ENCODE peak calls at places on chromosomes 11 and 22, in four cellular contexts. W, J, P and E are unnamed samples.
A peak's percentile ranks its signal among the peaks of the same experiment; 100 is the strongest.

GRCh38 chr22:49334976-49335375 is 492.7 kb downstream of the BRD1 start:
- DNase-seq in P (no peak), J (no peak), W (no peak), E (no peak)

GRCh38 chr11:82942376-82942775 is 40.8 kb downstream of the DDIAS start:
- DNase-seq in J (no peak), P (no peak), W (no peak), E (no peak)

GRCh38 chr11:29260939-29261705 is 755.7 kb downstream of the KCNA4 start:
- DNase-seq in J (no peak), P (no peak), W (no peak), E (no peak)

GRCh38 chr22:50268655-50269113 is 1.5 kb downstream of the MAPK11 start:
- DNase-seq in W (no peak), P (no peak), J (no peak), E (no peak)

GRCh38 chr22:20437253-20438065 is at the start of gene SCARF2:
- DNase-seq in P (no peak), W (no peak), J (peak; percentile 85), E (no peak)

GRCh38 chr11:86041975-86042378 is 26.9 kb downstream of the PICALM start:
- DNase-seq in P (no peak), W (peak; percentile 33), J (peak; percentile 67), E (peak; percentile 56)

GRCh38 chr11:9838961-9839360 is 175.1 kb downstream of the SWAP70 start:
- DNase-seq in P (no peak), J (no peak), W (no peak), E (no peak)

GRCh38 chr11:63906585-63906984 is 10.4 kb downstream of the RCOR2 start:
- DNase-seq in P (peak; percentile 37), J (peak; percentile 33), W (peak; percentile 58), E (no peak)

GRCh38 chr11:96098511-96099241 is 174.8 kb upstream of the MTMR2 start:
- DNase-seq in J (no peak), P (no peak), W (no peak), E (no peak)

GRCh38 chr11:131465746-131466145 is 95.3 kb downstream of the NTM start:
- DNase-seq in W (no peak), P (no peak), J (peak; percentile 72), E (no peak)

GRCh38 chr11:1086171-1087102 is 11.8 kb downstream of the MUC2 start:
- DNase-seq in W (no peak), P (no peak), J (no peak), E (no peak)

GRCh38 chr11:6686006-6686405 is 2.9 kb upstream of the MRPL17 start:
- DNase-seq in P (no peak), W (no peak), J (no peak), E (no peak)

GRCh38 chr22:45589556-45589955 is 82.1 kb upstream of the ATXN10 start:
- DNase-seq in P (no peak), J (no peak), W (no peak), E (no peak)

GRCh38 chr11:96155627-96156378 is 187.2 kb downstream of the MAML2 start:
- DNase-seq in J (no peak), W (no peak), P (peak; percentile 50), E (no peak)

GRCh38 chr11:83827520-83827919 is 541.4 kb upstream of the CCDC90B start:
- DNase-seq in J (no peak), W (no peak), P (no peak), E (no peak)

GRCh38 chr11:27972432-27973170 is 135.4 kb downstream of the KIF18A start:
- DNase-seq in W (no peak), P (no peak), J (no peak), E (no peak)

GRCh38 chr22:46896568-46897245 is 134.3 kb downstream of the TBC1D22A start:
- DNase-seq in J (no peak), W (no peak), P (no peak), E (no peak)

GRCh38 chr11:68276864-68277263 is 5.1 kb upstream of the C11orf24 start:
- DNase-seq in W (no peak), P (no peak), J (no peak), E (no peak)

GRCh38 chr22:43901976-43902643 is 10.3 kb upstream of the PNPLA5 start:
- DNase-seq in W (no peak), J (no peak), P (no peak), E (no peak)

GRCh38 chr11:65973439-65974110 is 12.0 kb downstream of the SART1 start:
- DNase-seq in W (no peak), P (no peak), J (no peak), E (no peak)

GRCh38 chr11:18865951-18866350 is 73.3 kb downstream of the MRGPRX1 start:
- DNase-seq in P (no peak), J (no peak), W (no peak), E (no peak)

GRCh38 chr11:124740277-124740882 is 638 bp downstream of the NRGN start:
- DNase-seq in W (peak; percentile 46), J (no peak), P (peak; percentile 58), E (no peak)

GRCh38 chr22:27381960-27382742 is 419.4 kb downstream of the MN1 start:
- DNase-seq in J (no peak), P (no peak), W (no peak), E (no peak)

GRCh38 chr11:133934599-133935550 is 21.9 kb downstream of the IGSF9B start:
- DNase-seq in P (no peak), J (no peak), W (no peak), E (peak; percentile 52)

GRCh38 chr11:84056696-84057095 is 770.5 kb upstream of the CCDC90B start:
- DNase-seq in J (no peak), P (no peak), W (no peak), E (no peak)

GRCh38 chr11:133835258-133836075 is 9.8 kb downstream of the SPATA19 start:
- DNase-seq in P (peak; percentile 24), J (peak; percentile 63), W (no peak), E (peak; percentile 21)

GRCh38 chr22:33014621-33015020 is 43.6 kb downstream of the SYN3 start:
- DNase-seq in W (no peak), P (no peak), J (no peak), E (no peak)

GRCh38 chr11:57321996-57322880 is 2.5 kb downstream of the TNKS1BP1 start:
- DNase-seq in P (no peak), W (no peak), J (peak; percentile 64), E (no peak)

GRCh38 chr11:70029831-70030811 is 48.0 kb upstream of the ANO1 start:
- DNase-seq in P (no peak), W (no peak), J (no peak), E (no peak)

GRCh38 chr11:112082729-112083128 is 3.8 kb downstream of the TIMM8B start:
- DNase-seq in P (peak; percentile 3), J (no peak), W (no peak), E (no peak)

GRCh38 chr11:113550179-113550578 is 75.0 kb upstream of the DRD2 start:
- DNase-seq in P (no peak), W (no peak), J (no peak), E (peak; percentile 87)

GRCh38 chr22:31846161-31847115 is 92.6 kb downstream of the DEPDC5 start:
- DNase-seq in W (no peak), P (no peak), J (no peak), E (no peak)

GRCh38 chr11:57506522-57506921 is 9.0 kb downstream of the SLC43A1 start:
- DNase-seq in J (no peak), P (no peak), W (no peak), E (no peak)

GRCh38 chr11:62054484-62055121 is 69.2 kb upstream of the INCENP start:
- DNase-seq in P (no peak), W (no peak), J (no peak), E (peak; percentile 14)